ENCODE peak calls at places on chromosomes 4 and X, in six cellular contexts. R is endodermal cell, X is upper lobe of left lung, Q is cardiac muscle cell, L is HL-60, C is transverse colon. V is an unnamed sample.

GRCh38 chr4:131526686-131527085 is 1622.4 kb upstream of the PCDH10 start:
- DNase-seq in C (no peak), R (no peak), Q (no peak), X (no peak), L (no peak), V (no peak)

GRCh38 chr4:99960648-99961047 is 10.6 kb upstream of the H2AZ1 start:
- DNase-seq in C (no peak), L (no peak), Q (no peak), R (no peak), X (no peak), V (no peak)

GRCh38 chrX:72348247-72348979 is 42.7 kb upstream of the CITED1 start:
- DNase-seq in Q (no peak), L (no peak), C (no peak), R (no peak), X (no peak), V (no peak)

GRCh38 chr4:41132055-41132683 is 82.2 kb downstream of the APBB2 start:
- DNase-seq in L (no peak), X (no peak), C (peak; percentile 48), R (no peak), Q (no peak), V (peak; percentile 79)

GRCh38 chrX:38880460-38880859 is 79.2 kb downstream of the MID1IP1 start:
- DNase-seq in Q (no peak), L (peak; percentile 26), X (peak; percentile 45), R (no peak), C (no peak), V (peak; percentile 69)

GRCh38 chr4:59655996-59656395 is 1544.1 kb upstream of the ADGRL3 start:
- DNase-seq in X (no peak), Q (no peak), L (no peak), C (no peak), R (peak; percentile 66), V (no peak)

GRCh38 chr4:108058685-108059440 is 69.2 kb downstream of the HADH start:
- DNase-seq in Q (peak; percentile 7), L (no peak), X (no peak), R (no peak), C (no peak), V (peak; percentile 84)

GRCh38 chr4:172758586-172759340 is 409.8 kb upstream of the GALNT7 start:
- DNase-seq in L (peak; percentile 10), R (no peak), X (no peak), Q (peak; percentile 13), C (no peak), V (peak; percentile 75)

GRCh38 chr4:183402771-183403170 is 41.7 kb upstream of the CDKN2AIP start:
- DNase-seq in X (no peak), Q (no peak), R (no peak), L (no peak), C (no peak), V (no peak)

GRCh38 chrX:109537324-109537665 is 651 bp downstream of the NXT2 start:
- DNase-seq in C (peak; percentile 42), X (peak; percentile 59), Q (peak; percentile 80), R (no peak), L (peak; percentile 19), V (peak; percentile 93)

GRCh38 chrX:104568304-104568915 is 2.4 kb downstream of the IL1RAPL2 start:
- DNase-seq in R (peak; percentile 42), X (no peak), L (no peak), Q (no peak), C (no peak), V (no peak)

GRCh38 chr4:149371021-149371420 is 444.6 kb downstream of the IQCM start:
- DNase-seq in R (peak; percentile 64), L (peak; percentile 2), X (peak; percentile 24), C (peak; percentile 10), Q (peak; percentile 79), V (peak; percentile 83)
- TF ChIP-seq CTCF in R (peak; percentile 73), L (peak; percentile 19), X (peak; percentile 31), C (peak; percentile 29), Q (peak; percentile 44), V (peak; percentile 52)

GRCh38 chrX:77892887-77893286 is 2.3 kb downstream of the MAGT1 start:
- DNase-seq in L (no peak), Q (no peak), X (no peak), C (no peak), R (no peak), V (no peak)

GRCh38 chrX:77899081-77899828 is at the start of gene COX7B:
- DNase-seq in R (peak; percentile 81), X (peak; percentile 68), L (peak; percentile 88), C (peak; percentile 75), Q (peak; percentile 96), V (peak; percentile 91)

GRCh38 chrX:77894921-77895886 is at the start of gene MAGT1:
- DNase-seq in L (peak; percentile 95), C (peak; percentile 93), X (peak; percentile 93), R (peak; percentile 95), Q (peak; percentile 97), V (peak; percentile 96)

DNA sequence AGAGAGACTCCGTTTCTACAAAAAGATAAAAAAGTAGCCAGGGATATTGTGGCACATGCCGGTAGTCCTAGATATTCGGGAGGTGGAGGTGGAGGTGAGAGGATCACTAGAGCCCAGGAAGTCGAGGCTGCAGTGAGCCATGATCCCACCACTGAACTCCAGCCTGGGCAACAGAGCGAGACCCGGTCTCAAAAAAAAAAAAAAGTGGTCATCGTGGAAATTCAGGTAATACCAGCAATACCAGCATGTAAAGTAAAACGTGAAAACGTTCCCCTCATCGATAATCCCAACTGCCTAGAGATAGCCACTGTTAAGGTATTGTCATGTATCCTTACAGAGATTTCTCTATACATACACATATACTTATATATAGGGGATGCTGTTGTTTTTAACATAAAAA is 1.5 kb downstream of the MAGT1 start:
- DNase-seq in X (no peak), C (no peak), R (no peak), L (no peak), Q (no peak), V (no peak)
- H3K4me3 ChIP-seq in X (no peak overlapping the region), C (peak overlapping the region; percentile 77), R (peak overlapping the region; percentile 95), L (peak overlapping the region; percentile 73), Q (peak overlapping the region; percentile 79), V (peak overlapping the region; percentile 86)

DNA sequence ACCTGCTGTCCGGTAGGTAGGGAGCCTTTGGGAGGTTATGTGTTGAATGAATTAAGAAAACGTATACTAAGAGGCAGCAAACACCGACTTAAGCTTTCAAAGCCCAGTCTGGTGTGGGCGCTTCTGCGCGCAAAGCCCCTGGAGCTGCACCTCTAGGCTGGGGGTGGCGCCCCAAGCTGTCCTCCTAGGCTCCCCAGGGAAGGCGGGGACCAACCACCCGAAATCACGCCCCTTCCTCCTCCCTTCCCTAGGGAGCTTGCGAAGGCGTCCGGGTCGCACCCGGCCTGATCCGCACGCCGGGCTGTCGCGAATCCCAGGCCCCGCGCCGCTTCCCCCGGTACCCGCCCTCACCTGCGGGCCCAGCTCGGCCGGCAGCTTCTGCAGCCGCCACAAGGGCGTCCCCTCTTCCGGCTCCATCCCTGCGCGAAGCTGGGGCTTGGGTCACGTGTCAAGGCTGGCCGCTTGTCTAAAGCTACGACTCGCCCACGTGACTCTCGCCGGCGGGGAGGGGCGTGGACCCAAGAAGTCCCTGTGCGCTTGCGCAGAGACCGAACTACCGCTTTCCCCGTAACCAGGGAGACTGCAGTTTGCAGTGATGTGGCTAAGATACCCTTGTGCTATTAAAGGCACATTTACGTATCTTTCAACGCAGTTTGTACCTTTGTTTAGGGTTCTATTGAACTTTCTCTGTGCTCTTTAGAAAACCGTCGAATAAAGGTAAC is at the start of gene COMMD8:
- DNase-seq in C (peak; percentile 98), X (peak; percentile 98), Q (peak; percentile 98), R (peak; percentile 99), L (peak; percentile 98), V (peak; percentile 96)
- TF ChIP-seq CTCF in C (peak; percentile 43), X (peak; percentile 61), Q (peak; percentile 33), R (peak; percentile 54), L (no peak), V (no peak)

GRCh38 chr4:3270141-3270611 is 21.2 kb downstream of the MSANTD1 start:
- DNase-seq in Q (no peak), C (no peak), R (no peak), X (no peak), L (no peak), V (no peak)
- H3K4me3 ChIP-seq in Q (no peak overlapping the region), C (no peak overlapping the region), R (no peak overlapping the region), X (no peak overlapping the region), L (no peak overlapping the region), V (no peak overlapping the region)

V was measured in epithelial cell of esophagus.